ENCODE peak calls at places on chromosomes 12 and 14, in five cellular contexts. K is SK-N-SH, W is HCT116, N is GM12878, U is HepG2. D is an unnamed sample. For H4K20me1, the result is how much of the 10 kb centered on the place peaks cover.

GRCh38 chr14:24066490-24067132 is 4.8 kb upstream of the CPNE6 start:
- DNase-seq in K (no peak), W (no peak), N (no peak), U (no peak), D (no peak)

GRCh38 chr12:98744692-98745091 is 99.6 kb downstream of the APAF1 start:
- DNase-seq in K (no peak), W (no peak), N (no peak), U (no peak), D (no peak)

GRCh38 chr12:24696800-24697199 is 252.1 kb downstream of the BCAT1 start:
- DNase-seq in K (no peak), W (no peak), N (no peak), U (no peak), D (no peak)

GRCh38 chr12:14514946-14515345 is 52.7 kb downstream of the PLBD1 start:
- DNase-seq in K (no peak), W (no peak), N (no peak), U (no peak), D (no peak)

GRCh38 chr14:93042968-93043940 is 72.5 kb downstream of the ITPK1 start:
- DNase-seq in K (peak), W (peak), N (no peak), U (peak), D (no peak)

GRCh38 chr12:10368206-10369171 is 21.4 kb downstream of the KLRK1 start:
- DNase-seq in K (no peak), W (no peak), N (no peak), U (no peak), D (no peak)

GRCh38 chr12:128817115-128818015 is 6.4 kb downstream of the SLC15A4 start:
- DNase-seq in K (peak), W (no peak), N (peak), U (no peak), D (no peak)

GRCh38 chr12:79250186-79250585 is 385.6 kb downstream of the SYT1 start:
- DNase-seq in K (no peak), W (no peak), N (no peak), U (no peak), D (no peak)

GRCh38 chr12:40646891-40647290 is 45.3 kb upstream of the CNTN1 start:
- DNase-seq in K (no peak), W (no peak), N (no peak), U (no peak), D (no peak)

GRCh38 chr12:53179694-53180269 is 740 bp upstream of the ZNF740 start:
- DNase-seq in K (peak), W (no peak), N (no peak), U (no peak), D (peak)

GRCh38 chr12:14901228-14901562 is 15.5 kb upstream of the MGP start:
- DNase-seq in K (no peak), W (no peak), N (no peak), U (no peak), D (no peak)

GRCh38 chr14:99230271-99231141 is 41.5 kb downstream of the BCL11B start:
- DNase-seq in K (no peak), W (no peak), N (no peak), U (no peak), D (peak)

GRCh38 chr12:111189792-111190191 is 179.1 kb downstream of the PHETA1 start:
- DNase-seq in K (no peak), W (no peak), N (no peak), U (no peak), D (no peak)

GRCh38 chr12:63802012-63802608 is 22.4 kb downstream of the RXYLT1 start:
- DNase-seq in K (peak), W (no peak), N (no peak), U (no peak), D (no peak)

GRCh38 chr12:124992874-124993567 is 424 bp upstream of the BRI3BP start:
- DNase-seq in K (peak), W (peak), N (peak), U (peak), D (peak)

GRCh38 chr14:72291908-72292688 is 359.9 kb downstream of the RGS6 start:
- DNase-seq in K (peak), W (peak), N (peak), U (peak), D (peak)

GRCh38 chr12:116267948-116268347 is 9.5 kb downstream of the MED13L start:
- DNase-seq in K (no peak), W (no peak), N (no peak), U (no peak), D (no peak)

GRCh38 chr12:109389146-109389545 is 41.4 kb downstream of the MYO1H start:
- DNase-seq in K (peak), W (no peak), N (no peak), U (peak), D (peak)

GRCh38 chr12:92210062-92210461 is 64.4 kb upstream of the BTG1 start:
- DNase-seq in K (no peak), W (no peak), N (peak), U (no peak), D (no peak)

GRCh38 chr12:10771132-10771733 is 31.2 kb downstream of the TAS2R7 start:
- DNase-seq in K (peak), W (peak), N (no peak), U (peak), D (peak)

GRCh38 chr14:29906256-29906885 is 21.3 kb downstream of the PRKD1 start:
- DNase-seq in K (no peak), W (no peak), N (no peak), U (peak), D (no peak)

GRCh38 chr12:115910057-115910456 is 367.4 kb downstream of the MED13L start:
- DNase-seq in K (no peak), W (no peak), N (no peak), U (no peak), D (no peak)

GRCh38 chr12:76264617-76265016 is 83.6 kb downstream of the BBS10 start:
- DNase-seq in K (no peak), W (no peak), N (no peak), U (no peak), D (no peak)

GRCh38 chr12:112524676-112525425 is 106.1 kb downstream of the PTPN11 start:
- DNase-seq in K (no peak), W (no peak), N (no peak), U (no peak), D (no peak)
- TF ChIP-seq ZBTB33 in K (no peak), W (no peak), N (no peak), U (no peak), D (no peak)

GRCh38 chr12:4287325-4288290 is 14.0 kb downstream of the CCND2 start:
- DNase-seq in K (no peak), W (no peak), N (no peak), U (no peak), D (no peak)

GRCh38 chr12:4288296-4289019 is 14.9 kb downstream of the CCND2 start:
- DNase-seq in K (no peak), W (no peak), N (no peak), U (no peak), D (no peak)

GRCh38 chr12:4285070-4285469 is 11.5 kb downstream of the CCND2 start:
- DNase-seq in K (no peak), W (no peak), N (no peak), U (no peak), D (no peak)

GRCh38 chr12:4286228-4286627 is 12.7 kb downstream of the CCND2 start:
- DNase-seq in K (no peak), W (no peak), N (no peak), U (no peak), D (no peak)

DNA sequence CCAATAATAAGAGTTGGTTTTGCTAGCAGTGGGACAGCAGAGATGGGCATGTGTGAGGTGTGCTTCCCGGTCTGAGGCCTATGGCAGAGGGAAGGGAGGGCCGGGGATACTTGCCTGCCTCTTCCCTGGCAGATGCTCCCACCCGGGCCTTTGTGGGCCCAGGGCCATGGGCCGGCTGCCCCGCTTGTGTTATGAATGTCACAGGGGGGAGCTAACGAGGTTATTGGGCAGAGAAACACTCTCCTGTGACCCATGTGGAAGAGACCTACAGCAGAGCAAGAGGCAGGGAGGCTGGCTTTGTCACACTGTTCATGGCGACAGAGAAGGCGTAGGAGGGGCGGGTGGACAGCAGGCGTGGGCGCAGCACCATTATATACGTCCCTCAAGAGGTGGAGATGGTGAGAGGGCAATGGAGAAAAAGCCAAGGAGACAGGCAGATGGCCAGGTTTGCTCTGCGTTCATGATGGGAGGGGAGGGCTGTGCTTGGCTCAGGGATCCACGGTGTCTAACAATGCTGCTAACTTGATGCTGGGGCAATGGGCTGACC is 13.3 kb downstream of the CCND2 start:
- DNase-seq in K (no peak), W (no peak), N (no peak), U (no peak), D (no peak)
- H4K20me1 ChIP-seq in K (under half), W (under half), N (under half), U (under half), D (under half)

DNA sequence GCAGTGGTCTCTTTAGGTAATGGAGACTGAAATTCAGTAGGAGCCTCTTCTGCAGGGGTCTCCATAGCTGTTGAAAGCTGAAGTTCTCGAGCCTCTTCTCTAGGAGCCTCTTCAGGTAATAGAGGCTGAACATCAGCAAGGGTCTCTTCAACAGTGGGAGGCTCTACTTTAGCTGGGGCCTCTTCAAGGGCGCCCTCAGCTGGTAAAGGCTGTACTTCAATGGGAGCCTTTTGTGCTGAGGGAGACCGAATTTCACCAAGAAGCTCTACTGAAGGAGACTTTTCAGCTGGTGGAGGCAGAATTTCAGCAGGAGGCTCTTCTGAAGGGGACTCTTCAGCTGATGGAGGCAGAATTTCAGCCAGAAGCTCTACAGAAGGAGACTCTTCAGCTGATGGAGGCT is 1.5 kb downstream of the FSCB start:
- DNase-seq in K (no peak), W (no peak), N (no peak), U (no peak), D (no peak)
- TF ChIP-seq ZBTB33 in K (no peak), W (no peak), N (no peak), U (no peak), D (no peak)

DNA sequence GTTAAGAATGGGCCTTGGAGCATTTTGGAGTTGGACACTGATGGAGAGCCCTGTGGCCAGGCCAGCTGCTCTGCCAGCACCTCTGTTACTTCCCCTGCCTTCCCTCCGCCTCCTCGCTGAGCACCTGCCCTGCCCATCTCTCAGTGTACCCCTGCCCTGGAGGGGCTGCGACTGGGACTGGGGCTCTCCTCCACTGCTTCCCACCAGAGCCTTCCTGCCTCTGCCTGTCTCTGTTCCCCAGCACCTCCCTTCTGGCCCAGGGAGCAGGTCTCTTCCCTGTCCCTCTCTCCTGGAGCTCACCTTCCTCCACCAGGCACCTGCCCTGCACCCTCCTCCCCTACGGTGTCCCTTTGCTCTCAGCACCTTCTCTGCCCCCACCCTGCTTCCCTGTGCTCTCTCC is 62.1 kb downstream of the WDR20 start:
- DNase-seq in K (no peak), W (no peak), N (no peak), U (no peak), D (no peak)
- H4K20me1 ChIP-seq in K (under half), W (under half), N (under half), U (under half), D (under half)

GRCh38 chr14:105228562-105228961 is 19.8 kb upstream of the BTBD6 start:
- DNase-seq in K (no peak), W (no peak), N (no peak), U (no peak), D (no peak)
- TF ChIP-seq ZBTB33 in K (no peak), W (no peak), N (no peak), U (no peak), D (no peak)

GRCh38 chr14:26204954-26205479 is 392.8 kb downstream of the NOVA1 start:
- DNase-seq in K (peak), W (no peak), N (no peak), U (no peak), D (no peak)

GRCh38 chr14:26199096-26199495 is 398.7 kb downstream of the NOVA1 start:
- DNase-seq in K (no peak), W (no peak), N (no peak), U (no peak), D (no peak)

GRCh38 chr14:26199599-26200370 is 398.0 kb downstream of the NOVA1 start:
- DNase-seq in K (no peak), W (no peak), N (no peak), U (no peak), D (no peak)

GRCh38 chr14:26204362-26204953 is 393.4 kb downstream of the NOVA1 start:
- DNase-seq in K (no peak), W (no peak), N (no peak), U (no peak), D (no peak)

GRCh38 chr14:26200675-26201074 is 397.2 kb downstream of the NOVA1 start:
- DNase-seq in K (no peak), W (no peak), N (no peak), U (no peak), D (no peak)
- H4K20me1 ChIP-seq in K (under half), W (under half), N (under half), U (under half), D (under half)

DNA sequence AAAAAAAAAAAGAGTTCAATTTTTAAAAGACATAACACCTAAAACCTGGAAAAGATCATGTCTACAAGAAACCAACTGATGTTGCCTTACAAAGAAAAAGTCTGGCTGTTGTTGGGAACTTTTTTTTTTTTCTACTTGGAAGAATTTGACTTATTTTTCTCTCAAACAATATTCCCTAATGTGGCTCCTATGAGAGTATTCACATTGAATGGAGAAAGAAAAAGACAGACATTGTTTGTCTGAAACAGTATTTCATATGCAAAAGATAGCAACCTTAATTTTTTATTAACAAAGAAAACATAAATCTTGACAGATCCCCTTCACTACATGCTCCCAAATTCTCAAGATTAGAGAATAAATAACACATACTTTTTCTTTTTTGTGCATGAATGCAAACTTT is 5.0 kb upstream of the OTX2 start:
- DNase-seq in K (no peak), W (no peak), N (no peak), U (no peak), D (no peak)
- TF ChIP-seq ZBTB33 in K (no peak), W (no peak), N (no peak), U (no peak), D (no peak)

GRCh38 chr14:101833045-101833444 is 71.5 kb downstream of the PPP2R5C start:
- DNase-seq in K (no peak), W (no peak), N (no peak), U (no peak), D (no peak)

GRCh38 chr14:101835566-101835965 is 74.1 kb downstream of the PPP2R5C start:
- DNase-seq in K (no peak), W (no peak), N (no peak), U (no peak), D (no peak)

GRCh38 chr14:101836131-101836530 is 74.6 kb downstream of the PPP2R5C start:
- DNase-seq in K (no peak), W (no peak), N (no peak), U (no peak), D (no peak)

GRCh38 chr14:101835166-101835557 is 73.7 kb downstream of the PPP2R5C start:
- DNase-seq in K (no peak), W (no peak), N (no peak), U (no peak), D (no peak)

GRCh38 chr14:101834387-101835165 is 73.1 kb downstream of the PPP2R5C start:
- DNase-seq in K (no peak), W (no peak), N (no peak), U (no peak), D (no peak)
- H4K20me1 ChIP-seq in K (half or more), W (under half), N (under half), U (under half), D (under half)

GRCh38 chr14:100900837-100901390 is 2.6 kb downstream of the RTL1 start:
- DNase-seq in K (peak), W (peak), N (no peak), U (peak), D (peak)

GRCh38 chr14:100899841-100900771 is 3.4 kb downstream of the RTL1 start:
- DNase-seq in K (peak), W (no peak), N (no peak), U (peak), D (peak)

GRCh38 chr14:100902295-100902694 is 1.2 kb downstream of the RTL1 start:
- DNase-seq in K (peak), W (peak), N (no peak), U (peak), D (peak)

GRCh38 chr14:100902792-100903191 is 730 bp downstream of the RTL1 start:
- DNase-seq in K (peak), W (no peak), N (no peak), U (peak), D (no peak)

GRCh38 chr14:100901391-100902183 is 1.9 kb downstream of the RTL1 start:
- DNase-seq in K (peak), W (no peak), N (no peak), U (no peak), D (no peak)
- TF ChIP-seq ZBTB33 in K (no peak), W (no peak), N (no peak), U (no peak), D (no peak)

GRCh38 chr14:63496837-63497400 is 46.3 kb downstream of the PPP2R5E start:
- DNase-seq in K (no peak), W (no peak), N (no peak), U (no peak), D (no peak)
- H4K20me1 ChIP-seq in K (under half), W (under half), N (under half), U (under half), D (under half)

D was measured in K562.